ENCODE peak calls at places on chromosomes 13 and 19, in ten cellular contexts. B is brain microvascular endothelial cell; A is anterior cingulate cortex; O is stimulated activated CD8-positive, alpha-beta memory T cell treated with anti-CD3 and anti-CD28 coated beads, Interleukin-7, amount 100 ng/mL, for 24 hours; E is occipital lobe; L is nucleus accumbens; C is cardiac muscle cell; Z is stromal cell of bone marrow; M is psoas muscle; T is activated CD4-positive, alpha-beta memory T cell treated with anti-CD3 and anti-CD28 coated beads, Interleukin-2, amount 10 ng/mL, durations not matched to agents 7 days and 5 days. P is an unnamed sample.

GRCh38 chr13:80083516-80084085 is 257.3 kb downstream of the SPRY2 start:
- DNase-seq in B (no peak), A (no peak), O (no peak), E (no peak), L (no peak), C (peak), Z (peak), M (no peak), T (no peak), P (no peak)

GRCh38 chr13:34044041-34044440 is 226.1 kb downstream of the RFC3 start:
- DNase-seq in B (no peak), A (no peak), O (no peak), E (no peak), L (no peak), C (peak), Z (no peak), M (no peak), T (no peak), P (no peak)

GRCh38 chr19:40786060-40787037 is 8.3 kb downstream of the RAB4B start:
- DNase-seq in B (no peak), A (no peak), O (no peak), E (no peak), L (no peak), C (no peak), Z (no peak), M (no peak), T (no peak), P (no peak)

GRCh38 chr13:101492251-101492910 is 39.9 kb downstream of the ITGBL1 start:
- DNase-seq in B (no peak), A (no peak), O (no peak), E (no peak), L (no peak), C (peak), Z (peak), M (no peak), T (no peak), P (no peak)

GRCh38 chr19:17469371-17470203 is 737 bp upstream of the SLC27A1 start:
- DNase-seq in B (peak), A (peak), O (peak), E (peak), L (peak), C (peak), Z (peak), M (peak), T (peak), P (peak)

GRCh38 chr19:42038675-42039074 is 31.3 kb downstream of the GRIK5 start:
- DNase-seq in B (no peak), A (no peak), O (no peak), E (peak), L (no peak), C (no peak), Z (no peak), M (no peak), T (no peak), P (no peak)

GRCh38 chr19:33150852-33151518 is 19.1 kb downstream of the WDR88 start:
- DNase-seq in B (no peak), A (no peak), O (no peak), E (no peak), L (no peak), C (no peak), Z (no peak), M (no peak), T (no peak), P (no peak)

GRCh38 chr19:33216198-33216830 is 9.3 kb downstream of the SLC7A10 start:
- DNase-seq in B (no peak), A (no peak), O (no peak), E (no peak), L (no peak), C (no peak), Z (no peak), M (no peak), T (no peak), P (no peak)

GRCh38 chr19:52638601-52639000 is 446 bp upstream of the ZNF83 start:
- DNase-seq in B (peak), A (peak), O (no peak), E (no peak), L (no peak), C (no peak), Z (no peak), M (peak), T (no peak), P (peak)

GRCh38 chr19:38478273-38478971 is 44.9 kb downstream of the RYR1 start:
- DNase-seq in B (peak), A (no peak), O (no peak), E (no peak), L (no peak), C (peak), Z (no peak), M (no peak), T (peak), P (no peak)

GRCh38 chr13:30711375-30711774 is 24.0 kb upstream of the ALOX5AP start:
- DNase-seq in B (peak), A (no peak), O (no peak), E (no peak), L (no peak), C (peak), Z (no peak), M (no peak), T (no peak), P (no peak)

GRCh38 chr13:49655906-49656305 is 27.6 kb downstream of the ARL11 start:
- DNase-seq in B (no peak), A (no peak), O (no peak), E (no peak), L (no peak), C (no peak), Z (no peak), M (no peak), T (no peak), P (no peak)

GRCh38 chr19:17302391-17303166 is 646 bp downstream of the ABHD8 start:
- DNase-seq in B (no peak), A (no peak), O (no peak), E (no peak), L (peak), C (no peak), Z (no peak), M (no peak), T (no peak), P (no peak)

GRCh38 chr13:110560606-110561334 is 752 bp downstream of the RAB20 start:
- DNase-seq in B (peak), A (no peak), O (no peak), E (no peak), L (no peak), C (peak), Z (no peak), M (no peak), T (no peak), P (no peak)

GRCh38 chr19:41328818-41329220 is 18.8 kb downstream of the CCDC97 start:
- DNase-seq in B (no peak), A (no peak), O (no peak), E (no peak), L (no peak), C (no peak), Z (no peak), M (no peak), T (no peak), P (no peak)

GRCh38 chr19:54352041-54352440 is 12.7 kb downstream of the LAIR1 start:
- DNase-seq in B (no peak), A (no peak), O (no peak), E (no peak), L (no peak), C (no peak), Z (no peak), M (no peak), T (no peak), P (no peak)

GRCh38 chr13:33610471-33611015 is 207.4 kb upstream of the RFC3 start:
- DNase-seq in B (no peak), A (peak), O (peak), E (peak), L (peak), C (peak), Z (no peak), M (peak), T (peak), P (peak)

GRCh38 chr19:1104452-1105216 is 840 bp downstream of the GPX4 start:
- DNase-seq in B (no peak), A (peak), O (no peak), E (peak), L (peak), C (peak), Z (no peak), M (peak), T (peak), P (peak)

GRCh38 chr13:77139311-77139710 is 112.4 kb upstream of the FBXL3 start:
- DNase-seq in B (peak), A (no peak), O (no peak), E (no peak), L (no peak), C (no peak), Z (peak), M (no peak), T (no peak), P (no peak)

GRCh38 chr19:4246767-4247593 is at the start of gene YJU2:
- DNase-seq in B (peak), A (peak), O (peak), E (peak), L (peak), C (peak), Z (peak), M (peak), T (peak), P (peak)

GRCh38 chr19:1239796-1240737 is 1.5 kb upstream of the ATP5F1D start:
- DNase-seq in B (peak), A (peak), O (peak), E (peak), L (peak), C (peak), Z (peak), M (peak), T (peak), P (peak)

GRCh38 chr19:30692517-30692870 is 320.3 kb downstream of the ZNF536 start:
- DNase-seq in B (no peak), A (no peak), O (no peak), E (no peak), L (no peak), C (peak), Z (no peak), M (no peak), T (no peak), P (no peak)

GRCh38 chr13:98216135-98216565 is 39.1 kb upstream of the RNF113B start:
- DNase-seq in B (peak), A (peak), O (no peak), E (no peak), L (no peak), C (peak), Z (peak), M (peak), T (no peak), P (no peak)

GRCh38 chr13:26722321-26722720 is 38.3 kb downstream of the GPR12 start:
- DNase-seq in B (no peak), A (no peak), O (no peak), E (no peak), L (peak), C (no peak), Z (no peak), M (no peak), T (no peak), P (no peak)

GRCh38 chr13:22173605-22174004 is 502.7 kb downstream of the FGF9 start:
- DNase-seq in B (no peak), A (no peak), O (no peak), E (no peak), L (no peak), C (peak), Z (peak), M (no peak), T (no peak), P (no peak)

GRCh38 chr13:39341238-39341637 is 261.8 kb downstream of the LHFPL6 start:
- DNase-seq in B (no peak), A (no peak), O (no peak), E (no peak), L (no peak), C (no peak), Z (no peak), M (no peak), T (no peak), P (no peak)

GRCh38 chr19:13012690-13013608 is 17.7 kb downstream of the NFIX start:
- DNase-seq in B (no peak), A (peak), O (no peak), E (no peak), L (no peak), C (peak), Z (no peak), M (peak), T (peak), P (peak)

GRCh38 chr19:29542776-29543175 is 17.0 kb downstream of the VSTM2B start:
- DNase-seq in B (no peak), A (no peak), O (no peak), E (no peak), L (no peak), C (no peak), Z (no peak), M (no peak), T (no peak), P (peak)

GRCh38 chr13:110118106-110118505 is 188.9 kb downstream of the COL4A1 start:
- DNase-seq in B (no peak), A (no peak), O (no peak), E (no peak), L (no peak), C (no peak), Z (no peak), M (no peak), T (no peak), P (no peak)

GRCh38 chr19:12159773-12160414 is 3.0 kb upstream of the ZNF136 start:
- DNase-seq in B (no peak), A (no peak), O (no peak), E (no peak), L (no peak), C (no peak), Z (no peak), M (no peak), T (no peak), P (no peak)

GRCh38 chr13:51534075-51534817 is 50.0 kb upstream of the WDFY2 start:
- DNase-seq in B (no peak), A (no peak), O (no peak), E (peak), L (no peak), C (no peak), Z (no peak), M (peak), T (peak), P (no peak)